ENCODE peak calls at places on chromosomes 1 and 21, in nine cellular contexts. M is endothelial cell of umbilical vein, J is body of pancreas, R is adrenal gland, S is gastrocnemius medialis, Y is heart left ventricle, D is prostate gland, L is stomach, X is uterus. H is an unnamed sample.

GRCh38 chr1:201335174-201335870 is 42.2 kb downstream of the TNNT2 start:
- DNase-seq in M (no peak), J (no peak), R (no peak), S (no peak), Y (no peak), D (no peak), L (no peak), X (no peak), H (no peak)

GRCh38 chr1:234842726-234843641 is 233.0 kb upstream of the IRF2BP2 start:
- DNase-seq in M (no peak), J (no peak), R (no peak), S (no peak), Y (peak), D (no peak), L (no peak), X (no peak), H (no peak)

GRCh38 chr1:56967900-56968832 is 2.4 kb upstream of the C8B start:
- DNase-seq in M (peak), J (peak), R (peak), S (no peak), Y (peak), D (no peak), L (peak), X (no peak), H (no peak)

GRCh38 chr1:227622739-227623475 is 59.6 kb downstream of the ZNF678 start:
- DNase-seq in M (no peak), J (no peak), R (no peak), S (no peak), Y (no peak), D (no peak), L (no peak), X (no peak), H (no peak)

GRCh38 chr1:30491831-30492230 is 231.6 kb downstream of the MATN1 start:
- DNase-seq in M (no peak), J (no peak), R (no peak), S (no peak), Y (no peak), D (no peak), L (no peak), X (no peak), H (no peak)

GRCh38 chr1:224626042-224626441 is 9.9 kb downstream of the CNIH3 start:
- DNase-seq in M (no peak), J (no peak), R (no peak), S (no peak), Y (no peak), D (no peak), L (no peak), X (no peak), H (no peak)

GRCh38 chr1:151819951-151820623 is 11.5 kb downstream of the RORC start:
- DNase-seq in M (no peak), J (peak), R (peak), S (peak), Y (no peak), D (no peak), L (peak), X (no peak), H (no peak)

GRCh38 chr1:196651637-196652215 is at the start of gene CFH:
- DNase-seq in M (peak), J (no peak), R (no peak), S (no peak), Y (no peak), D (no peak), L (no peak), X (no peak), H (no peak)

GRCh38 chr1:93694039-93694438 is 12.4 kb upstream of the BCAR3 start:
- DNase-seq in M (peak), J (no peak), R (no peak), S (no peak), Y (peak), D (no peak), L (no peak), X (no peak), H (no peak)

GRCh38 chr1:171127481-171127880 is 36.8 kb downstream of the FMO3 start:
- DNase-seq in M (no peak), J (no peak), R (no peak), S (no peak), Y (no peak), D (peak), L (no peak), X (no peak), H (no peak)

GRCh38 chr1:88800382-88801051 is 90.8 kb downstream of the GTF2B start:
- DNase-seq in M (peak), J (peak), R (peak), S (no peak), Y (no peak), D (no peak), L (no peak), X (no peak), H (no peak)

GRCh38 chr21:42040411-42041180 is 30.4 kb upstream of the ZBTB21 start:
- DNase-seq in M (peak), J (no peak), R (peak), S (peak), Y (no peak), D (no peak), L (no peak), X (peak), H (no peak)

GRCh38 chr1:38334930-38335592 is 288.5 kb upstream of the POU3F1 start:
- DNase-seq in M (no peak), J (no peak), R (no peak), S (no peak), Y (no peak), D (no peak), L (no peak), X (no peak), H (no peak)

GRCh38 chr1:43580039-43580438 is 49.4 kb downstream of the PTPRF start:
- DNase-seq in M (no peak), J (no peak), R (no peak), S (no peak), Y (no peak), D (no peak), L (no peak), X (no peak), H (no peak)

GRCh38 chr1:43585596-43585995 is 54.9 kb downstream of the PTPRF start:
- DNase-seq in M (no peak), J (no peak), R (no peak), S (no peak), Y (no peak), D (no peak), L (no peak), X (no peak), H (no peak)

GRCh38 chr1:43584203-43584602 is 53.5 kb downstream of the PTPRF start:
- DNase-seq in M (no peak), J (no peak), R (no peak), S (no peak), Y (no peak), D (no peak), L (no peak), X (no peak), H (no peak)

GRCh38 chr1:43582162-43582566 is 51.5 kb downstream of the PTPRF start:
- DNase-seq in M (peak), J (no peak), R (peak), S (peak), Y (no peak), D (peak), L (peak), X (peak), H (peak)

DNA sequence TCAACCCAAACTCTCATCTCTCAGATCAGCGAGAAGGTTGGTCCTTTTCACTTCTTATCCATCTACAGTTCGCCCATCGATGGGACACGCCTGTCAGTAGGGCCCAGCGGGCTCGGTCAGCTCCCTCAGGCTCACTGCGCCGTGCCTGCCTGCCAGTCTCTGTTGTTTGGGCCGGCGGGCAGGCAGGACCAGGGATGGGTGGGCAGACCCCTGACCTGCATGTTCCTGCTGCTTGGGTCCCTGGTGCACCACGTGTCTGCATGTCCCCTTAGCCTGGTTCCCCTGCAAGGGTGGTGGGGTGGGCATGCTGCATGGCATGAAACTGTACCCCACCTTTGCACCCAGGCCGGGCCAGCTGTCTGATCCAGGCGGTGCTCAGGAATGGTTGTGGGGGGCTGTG is 52.4 kb downstream of the PTPRF start:
- DNase-seq in M (no peak), J (no peak), R (no peak), S (no peak), Y (no peak), D (no peak), L (no peak), X (no peak), H (no peak)
- H3K27ac ChIP-seq in M (no peak), J (no peak), R (no peak), S (no peak), Y (no peak), D (no peak), L (no peak), X (no peak), H (no peak)

DNA sequence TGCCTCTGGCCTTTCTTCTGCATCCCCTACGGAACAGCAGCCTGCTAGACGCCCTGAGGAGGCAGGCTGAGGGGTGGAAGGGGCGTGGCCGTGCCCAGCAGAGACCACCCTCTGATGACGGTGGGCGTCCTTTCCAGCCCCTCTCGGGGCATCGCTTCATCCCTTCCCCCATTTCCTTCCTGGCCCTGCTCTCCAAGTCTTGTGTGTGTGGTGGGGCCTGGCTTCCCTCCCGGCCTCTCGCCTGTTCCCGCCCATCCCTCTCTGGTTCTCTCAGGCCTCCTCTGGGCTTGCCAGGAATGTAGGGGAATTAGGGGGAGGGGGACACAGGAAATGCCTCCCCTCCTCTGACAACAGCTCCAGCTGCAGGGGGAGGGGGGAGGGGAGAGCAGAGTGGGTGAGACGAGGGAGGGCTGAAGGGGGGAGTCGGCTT is 51.1 kb downstream of the SKI start:
- DNase-seq in M (peak), J (no peak), R (peak), S (no peak), Y (peak), D (no peak), L (no peak), X (peak), H (no peak)
- TF ChIP-seq POLR2A in M (no peak), J (no peak), R (no peak), S (no peak), Y (no peak), D (no peak), L (no peak), X (no peak), H (no peak)

GRCh38 chr1:161037661-161038522 is 872 bp downstream of the TSTD1 start:
- DNase-seq in M (no peak), J (peak), R (no peak), S (no peak), Y (no peak), D (peak), L (no peak), X (no peak), H (no peak)

GRCh38 chr1:161044535-161044907 is 1.3 kb downstream of the USF1 start:
- DNase-seq in M (no peak), J (no peak), R (no peak), S (no peak), Y (no peak), D (no peak), L (no peak), X (no peak), H (no peak)

GRCh38 chr1:161038523-161039153 is at the start of gene TSTD1:
- DNase-seq in M (no peak), J (peak), R (peak), S (peak), Y (peak), D (peak), L (peak), X (peak), H (no peak)

GRCh38 chr1:161039546-161039945 is 782 bp upstream of the TSTD1 start:
- DNase-seq in M (no peak), J (no peak), R (no peak), S (no peak), Y (no peak), D (no peak), L (no peak), X (no peak), H (no peak)

DNA sequence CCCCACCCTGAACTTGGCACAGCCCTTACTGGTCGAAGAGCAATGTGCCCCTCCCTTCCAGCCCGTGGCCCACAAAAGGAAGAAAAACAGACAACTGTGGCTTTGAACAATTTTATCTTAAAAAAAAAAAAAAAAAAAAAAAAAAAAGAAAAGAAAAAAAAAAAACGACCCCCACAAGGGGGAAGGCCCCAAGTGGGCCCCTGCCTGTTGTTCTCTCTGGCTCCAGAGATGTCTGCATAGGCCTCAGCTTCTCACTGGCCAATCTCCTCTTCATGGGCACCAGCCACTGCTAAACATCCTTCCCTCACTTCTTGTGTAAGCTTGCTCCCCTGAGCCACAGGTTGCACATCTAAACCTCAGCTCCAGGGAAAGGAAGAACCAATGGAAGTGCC is 386 bp upstream of the TSTD1 start:
- DNase-seq in M (no peak), J (no peak), R (no peak), S (no peak), Y (no peak), D (no peak), L (no peak), X (no peak), H (no peak)
- TF ChIP-seq CTCF in M (no peak), J (no peak), R (no peak), S (no peak), Y (no peak), D (no peak), L (no peak), X (no peak), H (no peak)

GRCh38 chr1:150002217-150002616 is 8.3 kb downstream of the OTUD7B start:
- DNase-seq in M (no peak), J (no peak), R (no peak), S (no peak), Y (no peak), D (no peak), L (no peak), X (no peak), H (no peak)

GRCh38 chr1:150008699-150009098 is 1.8 kb downstream of the OTUD7B start:
- DNase-seq in M (no peak), J (no peak), R (no peak), S (no peak), Y (no peak), D (no peak), L (no peak), X (no peak), H (no peak)

GRCh38 chr1:150006881-150007401 is 3.6 kb downstream of the OTUD7B start:
- DNase-seq in M (no peak), J (no peak), R (no peak), S (no peak), Y (no peak), D (no peak), L (no peak), X (no peak), H (no peak)

GRCh38 chr1:150003826-150004225 is 6.7 kb downstream of the OTUD7B start:
- DNase-seq in M (no peak), J (no peak), R (no peak), S (no peak), Y (no peak), D (no peak), L (no peak), X (no peak), H (no peak)

DNA sequence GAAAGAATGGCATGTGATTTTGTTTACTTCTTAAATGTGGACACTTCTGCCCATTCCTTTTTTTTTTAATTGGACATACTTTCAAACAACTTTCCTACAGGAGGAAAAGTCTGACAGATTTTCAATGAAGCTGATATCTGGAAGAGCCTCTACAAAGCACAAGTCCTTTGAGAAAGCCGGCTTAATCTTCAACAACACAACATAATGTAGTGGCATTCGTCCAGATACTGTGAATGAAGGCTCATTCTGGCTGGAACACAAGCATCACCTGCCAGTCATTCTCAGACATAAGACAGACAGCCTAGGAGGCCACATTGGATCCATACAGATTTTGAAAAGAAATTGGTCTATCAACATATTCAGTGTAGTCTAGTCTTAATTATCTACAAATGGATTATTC is 4.9 kb downstream of the OTUD7B start:
- DNase-seq in M (no peak), J (no peak), R (no peak), S (no peak), Y (no peak), D (no peak), L (no peak), X (no peak), H (no peak)
- H3K27ac ChIP-seq in M (no peak), J (no peak), R (no peak), S (peak), Y (no peak), D (no peak), L (no peak), X (no peak), H (no peak)

DNA sequence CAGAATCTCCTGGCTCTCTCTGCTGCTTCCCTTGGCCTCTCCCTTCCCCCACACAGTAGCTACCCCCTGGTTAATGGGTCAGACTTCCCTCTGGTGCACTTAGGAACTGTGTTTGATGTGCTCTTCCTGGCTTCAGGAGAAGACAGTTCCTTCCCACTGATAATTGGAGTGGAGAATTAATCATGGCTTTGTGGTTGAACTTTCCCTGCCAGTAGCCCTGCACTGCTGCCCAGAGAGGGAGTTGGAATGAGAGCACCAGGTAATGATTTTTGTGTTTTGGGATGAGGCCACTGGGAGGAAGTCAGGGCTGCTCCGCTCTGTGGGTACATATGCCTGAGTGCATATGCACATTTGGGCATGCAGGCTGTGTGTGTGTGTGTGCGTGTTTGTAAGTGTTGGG is 39.7 kb upstream of the PADI2 start:
- DNase-seq in M (no peak), J (no peak), R (no peak), S (no peak), Y (no peak), D (no peak), L (no peak), X (no peak), H (peak)
- TF ChIP-seq POLR2A in M (no peak), J (no peak), R (no peak), S (no peak), Y (no peak), D (no peak), L (no peak), X (no peak), H (no peak)